ENCODE peak calls at places on chromosomes 5 and 9, in six cellular contexts. Q is GM23338, U is HCT116, W is PC-3, C is hepatocyte, S is neural progenitor cell. M is an unnamed sample.

GRCh38 chr5:78005021-78005785 is 229.1 kb upstream of the TBCA start:
- DNase-seq in Q (no peak), U (no peak), W (peak), C (no peak), S (peak), M (peak)

GRCh38 chr5:171907731-171908343 is 98.6 kb downstream of the FBXW11 start:
- DNase-seq in Q (peak), U (peak), W (peak), C (peak), S (peak), M (peak)

GRCh38 chr9:468766-469496 is 254.3 kb downstream of the DOCK8 start:
- DNase-seq in Q (no peak), U (no peak), W (no peak), C (no peak), S (no peak), M (no peak)

GRCh38 chr9:26723486-26723885 is 169.1 kb downstream of the CAAP1 start:
- DNase-seq in Q (peak), U (peak), W (peak), C (peak), S (peak), M (peak)

GRCh38 chr5:71492817-71493615 is 37.6 kb downstream of the BDP1 start:
- DNase-seq in Q (no peak), U (no peak), W (no peak), C (no peak), S (no peak), M (no peak)

GRCh38 chr5:137696481-137696880 is 39.4 kb downstream of the KLHL3 start:
- DNase-seq in Q (no peak), U (no peak), W (peak), C (no peak), S (no peak), M (peak)

GRCh38 chr5:142275496-142275895 is 49.3 kb downstream of the SPRY4 start:
- DNase-seq in Q (no peak), U (peak), W (peak), C (no peak), S (no peak), M (no peak)

GRCh38 chr5:159242656-159243055 is 20.4 kb upstream of the UBLCP1 start:
- DNase-seq in Q (no peak), U (no peak), W (no peak), C (no peak), S (no peak), M (no peak)

GRCh38 chr5:104937591-104937990 is 1375.0 kb upstream of the NUDT12 start:
- DNase-seq in Q (no peak), U (no peak), W (no peak), C (no peak), S (no peak), M (no peak)

GRCh38 chr9:81002242-81002641 is 687.1 kb downstream of the TLE1 start:
- DNase-seq in Q (no peak), U (peak), W (peak), C (no peak), S (no peak), M (no peak)

GRCh38 chr9:132142883-132143282 is 19.0 kb upstream of the NTNG2 start:
- DNase-seq in Q (no peak), U (no peak), W (peak), C (no peak), S (no peak), M (no peak)

GRCh38 chr9:114521846-114522245 is 16.6 kb upstream of the WHRN start:
- DNase-seq in Q (no peak), U (no peak), W (peak), C (no peak), S (no peak), M (no peak)

GRCh38 chr9:88041447-88041846 is 67.1 kb upstream of the CDK20 start:
- DNase-seq in Q (peak), U (no peak), W (no peak), C (peak), S (peak), M (peak)

GRCh38 chr9:113999256-114000062 is 78.6 kb downstream of the AMBP start:
- DNase-seq in Q (no peak), U (no peak), W (no peak), C (no peak), S (no peak), M (peak)

GRCh38 chr5:8825161-8825757 is 720.6 kb downstream of the SEMA5A start:
- DNase-seq in Q (no peak), U (no peak), W (peak), C (no peak), S (no peak), M (peak)

GRCh38 chr5:154977409-154977808 is 36.1 kb upstream of the KIF4B start:
- DNase-seq in Q (no peak), U (no peak), W (peak), C (no peak), S (no peak), M (peak)

GRCh38 chr5:154970759-154971158 is 29.9 kb downstream of the MRPL22 start:
- DNase-seq in Q (no peak), U (no peak), W (peak), C (peak), S (no peak), M (peak)

GRCh38 chr5:154971501-154971900 is 30.6 kb downstream of the MRPL22 start:
- DNase-seq in Q (no peak), U (no peak), W (no peak), C (no peak), S (no peak), M (peak)

GRCh38 chr5:154968953-154969352 is 28.1 kb downstream of the MRPL22 start:
- DNase-seq in Q (no peak), U (no peak), W (no peak), C (no peak), S (no peak), M (no peak)

GRCh38 chr5:154972476-154973080 is 31.7 kb downstream of the MRPL22 start:
- DNase-seq in Q (peak), U (peak), W (peak), C (peak), S (peak), M (peak)
- TF ChIP-seq EZH2phosphoT487 in Q (no peak), U (no peak), W (no peak), C (no peak), S (no peak), M (no peak)

GRCh38 chr5:99033014-99033931 is 104.5 kb upstream of the CHD1 start:
- DNase-seq in Q (no peak), U (no peak), W (peak), C (no peak), S (no peak), M (peak)

GRCh38 chr5:99029172-99029571 is 100.4 kb upstream of the CHD1 start:
- DNase-seq in Q (no peak), U (no peak), W (no peak), C (no peak), S (no peak), M (no peak)

GRCh38 chr5:99034336-99034735 is 105.5 kb upstream of the CHD1 start:
- DNase-seq in Q (no peak), U (no peak), W (peak), C (peak), S (no peak), M (no peak)

GRCh38 chr5:99030871-99031440 is 102.1 kb upstream of the CHD1 start:
- DNase-seq in Q (no peak), U (no peak), W (peak), C (no peak), S (no peak), M (peak)

DNA sequence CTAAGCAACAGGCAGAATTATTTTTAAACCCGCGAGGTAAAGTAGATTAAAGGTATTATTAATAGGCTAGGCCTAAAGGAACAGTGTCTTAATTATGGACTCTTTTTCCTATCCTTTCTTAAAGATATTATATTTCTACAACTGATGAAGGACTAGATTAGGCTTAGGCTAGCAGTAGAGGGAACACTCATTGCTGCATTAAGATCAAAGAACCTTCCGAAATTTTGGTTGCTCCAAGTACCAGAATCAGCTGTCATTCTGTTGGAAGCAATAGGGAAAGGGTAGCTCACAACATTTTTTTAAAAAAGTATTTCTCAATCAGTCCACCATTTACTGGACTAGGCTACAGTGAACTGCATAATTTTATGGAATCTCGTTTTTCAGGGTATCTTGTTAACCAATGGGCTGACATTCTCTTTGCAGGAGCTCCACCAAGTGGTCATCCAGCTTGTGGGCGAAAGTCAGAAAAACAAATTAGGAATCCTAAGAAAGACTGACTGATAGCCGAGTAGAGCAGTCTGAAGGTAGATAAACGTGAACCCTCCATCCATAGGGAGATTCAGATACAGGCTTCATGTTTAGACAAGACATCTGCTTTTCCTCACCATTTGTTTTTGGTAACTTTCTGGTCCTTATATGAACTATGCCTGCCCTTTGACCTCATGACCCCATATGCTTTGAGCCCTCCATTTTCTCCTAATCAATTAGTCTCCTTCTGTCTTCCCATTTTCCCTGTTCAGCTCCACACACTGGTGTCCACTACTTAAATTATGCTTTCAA is 103.6 kb upstream of the CHD1 start:
- DNase-seq in Q (peak), U (peak), W (peak), C (peak), S (peak), M (peak)
- TF ChIP-seq EZH2phosphoT487 in Q (no peak), U (no peak), W (no peak), C (no peak), S (no peak), M (no peak)

GRCh38 chr9:134502261-134503211 is 139.1 kb upstream of the COL5A1 start:
- DNase-seq in Q (no peak), U (no peak), W (peak), C (peak), S (no peak), M (peak)
- TF ChIP-seq EZH2phosphoT487 in Q (no peak), U (no peak), W (no peak), C (no peak), S (no peak), M (no peak)

GRCh38 chr5:38790891-38791290 is 54.9 kb upstream of the OSMR start:
- DNase-seq in Q (no peak), U (no peak), W (peak), C (no peak), S (no peak), M (no peak)

GRCh38 chr5:38793099-38793498 is 52.7 kb upstream of the OSMR start:
- DNase-seq in Q (no peak), U (no peak), W (no peak), C (no peak), S (no peak), M (no peak)

GRCh38 chr5:38794986-38795385 is 50.8 kb upstream of the OSMR start:
- DNase-seq in Q (no peak), U (no peak), W (no peak), C (no peak), S (no peak), M (no peak)

GRCh38 chr5:38789777-38790176 is 56.0 kb upstream of the OSMR start:
- DNase-seq in Q (no peak), U (no peak), W (peak), C (no peak), S (no peak), M (no peak)

GRCh38 chr5:38789134-38789533 is 56.7 kb upstream of the OSMR start:
- DNase-seq in Q (no peak), U (no peak), W (peak), C (no peak), S (no peak), M (no peak)
- TF ChIP-seq EZH2phosphoT487 in Q (no peak), U (no peak), W (no peak), C (no peak), S (no peak), M (no peak)

DNA sequence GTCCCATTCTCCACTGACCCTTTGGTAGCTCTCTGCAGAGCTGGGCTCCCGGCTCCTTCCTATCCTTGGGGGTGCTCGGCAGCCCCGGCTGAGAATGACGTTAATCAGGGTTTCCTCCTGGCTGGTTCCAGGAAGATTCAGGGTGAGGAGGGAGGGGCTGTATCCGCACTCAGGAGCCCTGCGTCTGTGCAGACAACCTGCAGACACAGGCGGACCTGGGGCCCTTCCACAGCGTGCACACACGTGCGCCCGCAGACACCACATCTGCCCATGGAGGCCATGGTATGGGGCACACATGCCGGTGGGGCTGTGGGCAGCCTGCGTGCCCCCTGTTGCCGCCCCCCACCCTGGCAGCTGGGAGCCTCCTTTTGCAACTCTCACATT is 66.6 kb upstream of the RNU6ATAC start:
- DNase-seq in Q (no peak), U (no peak), W (no peak), C (no peak), S (no peak), M (no peak)
- TF ChIP-seq EZH2phosphoT487 in Q (no peak), U (no peak), W (no peak), C (no peak), S (no peak), M (no peak)

GRCh38 chr9:4584636-4585035 is 77.5 kb upstream of the PLPP6 start:
- DNase-seq in Q (no peak), U (no peak), W (no peak), C (no peak), S (no peak), M (no peak)

GRCh38 chr9:4583001-4583400 is 79.1 kb upstream of the PLPP6 start:
- DNase-seq in Q (no peak), U (no peak), W (no peak), C (no peak), S (no peak), M (no peak)

GRCh38 chr9:4579011-4579410 is 83.1 kb upstream of the PLPP6 start:
- DNase-seq in Q (no peak), U (no peak), W (no peak), C (no peak), S (no peak), M (peak)

GRCh38 chr9:4581031-4581760 is 80.9 kb upstream of the PLPP6 start:
- DNase-seq in Q (no peak), U (no peak), W (no peak), C (no peak), S (no peak), M (no peak)

GRCh38 chr9:4581861-4582565 is 80.1 kb upstream of the PLPP6 start:
- DNase-seq in Q (no peak), U (no peak), W (no peak), C (no peak), S (no peak), M (no peak)
- TF ChIP-seq EZH2phosphoT487 in Q (no peak), U (no peak), W (no peak), C (no peak), S (no peak), M (no peak)

DNA sequence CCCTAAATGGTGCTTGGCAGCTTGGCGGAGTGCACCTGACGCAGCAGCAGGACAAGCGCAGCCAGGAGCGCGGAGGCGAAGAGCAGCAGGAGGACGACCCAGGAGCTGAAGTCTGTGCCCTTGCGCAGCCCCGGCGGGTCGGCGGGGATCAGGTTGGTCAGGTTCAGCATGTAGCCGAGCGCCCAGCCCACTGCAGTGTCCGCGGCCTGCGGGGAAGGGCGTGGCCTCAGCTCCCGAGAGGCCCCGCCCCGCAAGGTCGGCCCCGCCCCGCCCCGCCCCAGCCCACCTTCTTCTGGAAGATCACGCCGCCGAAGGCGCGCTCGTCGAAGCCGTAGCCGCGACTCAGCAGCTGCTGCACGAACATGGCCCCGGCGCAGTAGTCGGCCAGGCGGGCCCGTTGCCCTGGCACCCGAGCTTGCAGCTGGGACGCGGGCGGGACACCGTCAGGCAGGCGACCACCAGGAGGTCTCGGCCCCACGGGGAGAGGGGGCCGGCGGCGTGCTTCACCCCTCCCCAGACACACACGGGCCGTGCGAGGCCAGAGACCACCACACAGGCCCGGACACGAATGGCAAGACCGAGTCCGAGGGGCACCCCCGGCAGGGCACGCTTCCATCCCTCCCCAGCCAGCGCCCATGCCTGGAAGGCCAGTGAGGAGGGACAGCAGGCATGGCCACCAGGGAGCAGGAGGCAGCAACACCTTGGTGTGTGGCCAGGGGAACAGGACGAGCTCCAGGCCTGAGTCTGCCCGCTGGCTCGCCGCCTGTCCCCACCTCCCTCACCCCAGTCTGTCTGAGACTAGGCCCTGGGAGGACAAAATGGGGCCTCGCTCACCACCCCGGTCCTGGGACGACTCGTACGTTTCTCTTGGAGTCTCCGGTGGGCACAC is 2.9 kb upstream of the NPDC1 start:
- DNase-seq in Q (peak), U (no peak), W (peak), C (no peak), S (no peak), M (peak)
- TF ChIP-seq EZH2phosphoT487 in Q (no peak), U (no peak), W (no peak), C (no peak), S (peak), M (no peak)

M was measured in GM23248.